ENCODE peak calls at places on chromosomes 13 and 19, in seven cellular contexts. I, C, K, H, X, S and Q are unnamed samples. For H3K36me3, the result is how much of the 10 kb centered on the place peaks cover.

GRCh38 chr13:27730191-27730590 is 62.1 kb upstream of the GSX1 start:
- DNase-seq in I (no peak), C (no peak), K (no peak), H (no peak), X (no peak), S (no peak), Q (no peak)

GRCh38 chr19:35419046-35419445 is 29.0 kb upstream of the FFAR2 start:
- DNase-seq in I (no peak), C (no peak), K (no peak), H (no peak), X (no peak), S (no peak), Q (no peak)

GRCh38 chr19:32800191-32800590 is 69.4 kb downstream of the SLC7A9 start:
- DNase-seq in I (no peak), C (no peak), K (no peak), H (no peak), X (no peak), S (no peak), Q (no peak)

GRCh38 chr13:25037057-25037813 is 58.7 kb upstream of the PABPC3 start:
- DNase-seq in I (peak), C (peak), K (peak), H (peak), X (no peak), S (peak), Q (peak)

GRCh38 chr19:13781547-13781946 is 7.3 kb downstream of the C19orf53 start:
- DNase-seq in I (peak), C (peak), K (peak), H (peak), X (no peak), S (no peak), Q (no peak)

GRCh38 chr13:30052127-30052526 is 201.7 kb upstream of the UBL3 start:
- DNase-seq in I (no peak), C (no peak), K (no peak), H (no peak), X (no peak), S (no peak), Q (no peak)

GRCh38 chr19:39405930-39406655 is 554 bp upstream of the ZFP36 start:
- DNase-seq in I (no peak), C (peak), K (no peak), H (no peak), X (no peak), S (peak), Q (no peak)

GRCh38 chr19:6678690-6679109 is 8.7 kb upstream of the TNFSF14 start:
- DNase-seq in I (no peak), C (no peak), K (no peak), H (no peak), X (no peak), S (no peak), Q (no peak)

GRCh38 chr13:91609353-91609752 is 210.9 kb downstream of the GPC5 start:
- DNase-seq in I (no peak), C (no peak), K (no peak), H (no peak), X (no peak), S (no peak), Q (no peak)

GRCh38 chr19:3275068-3275582 is 50.7 kb downstream of the CELF5 start:
- DNase-seq in I (peak), C (no peak), K (peak), H (no peak), X (no peak), S (peak), Q (no peak)

GRCh38 chr13:96284971-96285370 is 195.1 kb downstream of the HS6ST3 start:
- DNase-seq in I (no peak), C (no peak), K (no peak), H (no peak), X (no peak), S (no peak), Q (no peak)

GRCh38 chr13:109628251-109628699 is 158.1 kb downstream of the IRS2 start:
- DNase-seq in I (no peak), C (no peak), K (no peak), H (no peak), X (no peak), S (no peak), Q (peak)

GRCh38 chr13:113123226-113124150 is 889 bp downstream of the F10 start:
- DNase-seq in I (peak), C (no peak), K (no peak), H (no peak), X (no peak), S (no peak), Q (no peak)
- TF ChIP-seq CTCF in I (no peak), C (no peak), K (no peak), H (peak), X (no peak), S (peak), Q (peak)

DNA sequence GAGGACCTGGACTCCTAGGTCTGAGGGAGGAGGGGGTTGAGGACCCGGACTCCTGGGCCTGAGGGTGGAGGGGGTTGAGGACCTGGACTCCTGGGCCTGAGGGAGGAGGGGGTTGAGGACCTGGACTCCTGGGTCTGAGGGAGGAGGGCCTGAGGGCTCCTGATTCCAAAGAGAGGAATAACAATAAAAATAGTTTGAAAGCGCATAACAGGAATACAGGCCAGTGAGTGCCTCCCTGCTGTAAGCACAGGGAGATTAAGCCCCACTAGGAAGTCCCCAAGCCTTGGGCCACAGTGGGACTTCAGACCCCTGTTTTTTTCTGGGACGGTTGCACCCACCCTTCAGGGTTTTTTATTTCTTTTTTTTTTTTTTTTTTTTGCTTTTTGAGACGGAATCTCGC is 1.2 kb upstream of the SBK2 start:
- DNase-seq in I (no peak), C (no peak), K (no peak), H (no peak), X (no peak), S (no peak), Q (no peak)
- H3K36me3 ChIP-seq in I (under half), C (under half), K (under half), H (under half), X (under half), S (under half), Q (under half)

GRCh38 chr13:26133286-26133685 is 81.5 kb upstream of the SHISA2 start:
- DNase-seq in I (no peak), C (no peak), K (no peak), H (no peak), X (no peak), S (no peak), Q (no peak)

GRCh38 chr13:26133851-26134250 is 82.0 kb upstream of the SHISA2 start:
- DNase-seq in I (no peak), C (no peak), K (no peak), H (no peak), X (no peak), S (no peak), Q (no peak)

GRCh38 chr13:26128676-26129075 is 76.9 kb upstream of the SHISA2 start:
- DNase-seq in I (no peak), C (no peak), K (no peak), H (no peak), X (no peak), S (no peak), Q (no peak)

GRCh38 chr13:26132756-26133155 is 80.9 kb upstream of the SHISA2 start:
- DNase-seq in I (no peak), C (no peak), K (no peak), H (no peak), X (no peak), S (no peak), Q (no peak)
- TF ChIP-seq CTCF in I (no peak), C (no peak), K (peak), H (peak), X (no peak), S (peak), Q (no peak)

GRCh38 chr19:1610579-1610978 is 5.3 kb upstream of the UQCR11 start:
- DNase-seq in I (no peak), C (no peak), K (no peak), H (no peak), X (no peak), S (no peak), Q (no peak)
- H3K36me3 ChIP-seq in I (under half), C (under half), K (under half), H (under half), X (under half), S (half or more), Q (under half)

GRCh38 chr19:46789371-46789770 is 977 bp upstream of the SLC1A5 start:
- DNase-seq in I (no peak), C (no peak), K (no peak), H (no peak), X (no peak), S (no peak), Q (no peak)

GRCh38 chr19:46788968-46789338 is 559 bp upstream of the SLC1A5 start:
- DNase-seq in I (no peak), C (no peak), K (no peak), H (no peak), X (no peak), S (no peak), Q (no peak)

GRCh38 chr19:46787040-46787330 is 1.4 kb downstream of the SLC1A5 start:
- DNase-seq in I (no peak), C (no peak), K (no peak), H (no peak), X (no peak), S (no peak), Q (no peak)

GRCh38 chr19:46787331-46788100 is 878 bp downstream of the SLC1A5 start:
- DNase-seq in I (peak), C (peak), K (no peak), H (peak), X (peak), S (peak), Q (no peak)

DNA sequence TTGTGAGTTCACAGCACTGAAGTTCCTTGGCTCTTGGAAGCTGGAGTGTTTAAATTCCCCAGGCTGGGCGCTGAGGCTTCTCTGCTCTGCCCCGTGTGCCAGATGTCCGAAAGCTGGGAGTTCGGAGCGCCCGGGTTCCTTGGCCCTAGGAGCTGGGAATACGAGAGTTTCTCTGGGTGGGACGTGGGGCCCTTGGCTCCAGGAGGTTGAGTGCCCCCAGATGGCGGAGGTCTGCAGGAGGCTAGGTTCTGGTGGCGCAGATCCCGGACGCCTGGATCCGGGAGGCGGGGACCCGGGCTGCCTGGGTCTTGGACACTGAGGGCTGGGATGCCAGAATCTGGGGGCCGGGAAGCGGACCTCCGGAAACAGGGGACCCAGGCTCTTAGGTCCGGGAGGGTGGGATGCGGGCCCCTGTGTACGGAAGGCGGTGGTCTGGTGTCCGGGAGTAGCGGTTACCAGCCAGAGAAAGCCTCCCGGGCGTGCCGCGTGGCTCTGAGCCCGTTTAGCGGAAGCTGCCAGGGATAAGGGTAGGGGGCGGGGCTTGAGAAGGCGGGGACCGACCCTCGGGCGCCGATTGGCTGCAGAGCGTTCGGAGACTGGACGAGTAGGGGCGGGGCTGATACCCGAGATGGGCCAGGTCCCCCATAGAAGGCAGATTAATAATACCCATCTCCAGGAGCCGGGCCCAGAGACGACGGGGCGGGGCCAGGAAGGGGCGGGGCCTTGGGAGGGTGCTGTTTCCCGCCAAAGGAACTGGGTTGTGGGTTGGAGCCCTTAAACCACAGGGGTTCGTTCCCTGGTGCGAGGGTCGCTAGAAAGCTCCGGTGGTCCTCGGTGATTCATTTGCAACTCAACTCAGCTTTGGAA is at the start of gene SLC1A5:
- DNase-seq in I (peak), C (peak), K (peak), H (peak), X (peak), S (peak), Q (peak)
- TF ChIP-seq CTCF in I (no peak), C (no peak), K (no peak), H (no peak), X (no peak), S (peak), Q (no peak)

GRCh38 chr19:17863520-17864182 is 3.9 kb downstream of the RPL18A start:
- DNase-seq in I (no peak), C (no peak), K (no peak), H (no peak), X (no peak), S (no peak), Q (no peak)

GRCh38 chr19:17866312-17867012 is 5.3 kb upstream of the SLC5A5 start:
- DNase-seq in I (no peak), C (no peak), K (no peak), H (no peak), X (no peak), S (no peak), Q (no peak)

GRCh38 chr19:17862711-17863519 is 3.2 kb downstream of the RPL18A start:
- DNase-seq in I (no peak), C (no peak), K (no peak), H (no peak), X (no peak), S (no peak), Q (no peak)

GRCh38 chr19:17867087-17867486 is 4.7 kb upstream of the SLC5A5 start:
- DNase-seq in I (no peak), C (no peak), K (no peak), H (no peak), X (no peak), S (no peak), Q (no peak)

GRCh38 chr19:17865364-17866311 is 5.9 kb downstream of the RPL18A start:
- DNase-seq in I (no peak), C (peak), K (peak), H (no peak), X (no peak), S (no peak), Q (no peak)
- H3K36me3 ChIP-seq in I (under half), C (under half), K (under half), H (under half), X (under half), S (under half), Q (under half)

GRCh38 chr13:20053891-20054290 is 95.4 kb downstream of the ZMYM2 start:
- DNase-seq in I (no peak), C (no peak), K (no peak), H (no peak), X (no peak), S (no peak), Q (no peak)

GRCh38 chr13:20058476-20058875 is 99.9 kb downstream of the ZMYM2 start:
- DNase-seq in I (no peak), C (no peak), K (no peak), H (no peak), X (no peak), S (no peak), Q (no peak)

GRCh38 chr13:20057214-20057613 is 98.7 kb downstream of the ZMYM2 start:
- DNase-seq in I (no peak), C (no peak), K (no peak), H (no peak), X (no peak), S (no peak), Q (no peak)

GRCh38 chr13:20054586-20054985 is 96.1 kb downstream of the ZMYM2 start:
- DNase-seq in I (no peak), C (no peak), K (no peak), H (no peak), X (no peak), S (no peak), Q (no peak)

DNA sequence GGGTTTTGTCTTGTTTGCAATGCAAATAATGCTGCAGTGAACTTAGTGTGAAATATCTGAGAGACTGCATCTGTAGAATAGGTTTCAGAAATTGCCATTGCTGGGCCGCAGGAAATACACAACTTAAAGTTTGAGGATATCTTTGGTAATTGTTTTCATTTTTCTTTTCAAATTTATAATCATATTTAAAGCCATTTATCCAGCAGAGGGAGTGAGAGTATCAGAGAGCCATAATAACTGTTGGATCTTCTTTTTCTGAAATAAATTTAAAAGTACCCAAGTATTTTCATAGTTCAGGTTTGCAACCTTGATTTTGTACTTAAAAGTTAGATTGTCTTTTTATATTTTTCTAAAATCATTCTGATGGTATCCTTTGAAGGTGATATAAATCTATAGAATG is 99.4 kb downstream of the ZMYM2 start:
- DNase-seq in I (no peak), C (no peak), K (no peak), H (no peak), X (no peak), S (no peak), Q (no peak)
- TF ChIP-seq CTCF in I (no peak), C (peak), K (no peak), H (peak), X (no peak), S (peak), Q (no peak)

DNA sequence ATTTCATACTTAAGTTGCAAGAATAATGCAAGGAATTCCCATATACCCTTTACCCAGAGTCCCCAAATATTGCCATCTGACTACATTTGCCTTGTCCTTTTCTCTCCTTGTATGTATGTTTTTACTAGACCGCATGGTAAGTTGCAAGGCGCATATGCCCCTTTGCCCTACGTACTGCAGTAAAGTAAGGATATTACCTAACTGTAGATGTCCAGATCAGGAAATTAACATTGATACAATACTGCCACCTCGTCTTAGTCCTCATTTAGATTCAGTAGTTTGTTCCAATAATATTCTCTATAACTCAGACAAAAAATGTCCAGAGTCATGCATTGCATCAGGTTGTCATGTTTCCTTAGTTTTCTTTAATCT is 9.3 kb downstream of the SAFB start:
- DNase-seq in I (no peak), C (no peak), K (no peak), H (no peak), X (no peak), S (no peak), Q (no peak)
- H3K36me3 ChIP-seq in I (under half), C (under half), K (under half), H (under half), X (under half), S (half or more), Q (under half)

GRCh38 chr13:98405107-98405571 is 171.8 kb downstream of the STK24 start:
- DNase-seq in I (peak), C (no peak), K (no peak), H (no peak), X (no peak), S (no peak), Q (no peak)
- TF ChIP-seq CTCF in I (no peak), C (no peak), K (peak), H (no peak), X (no peak), S (peak), Q (no peak)

GRCh38 chr19:19649580-19649995 is 6.1 kb upstream of the GMIP start:
- DNase-seq in I (no peak), C (no peak), K (no peak), H (no peak), X (peak), S (no peak), Q (no peak)
- H3K36me3 ChIP-seq in I (half or more), C (under half), K (under half), H (half or more), X (half or more), S (half or more), Q (under half)